ENCODE peak calls at places on chromosomes 7 and 10, in six cellular contexts. Y is IMR-90, X is mesenchymal stem cell, R is H9, Z is neuronal stem cell, A is trophoblast cell. J is an unnamed sample.

GRCh38 chr10:5094265-5095205 is at the start of gene AKR1C3:
- DNase-seq in A (peak), Z (no peak), X (peak), R (peak), Y (peak), J (peak)

GRCh38 chr10:72274213-72274729 is 547 bp downstream of the DDIT4 start:
- DNase-seq in Z (no peak), Y (peak), R (no peak), A (no peak), X (no peak), J (no peak)

GRCh38 chr7:93913197-93913596 is 6.8 kb downstream of the GNGT1 start:
- DNase-seq in Y (no peak), R (no peak), A (no peak), X (no peak), Z (no peak), J (no peak)

GRCh38 chr10:123800299-123800698 is 91.3 kb downstream of the CPXM2 start:
- DNase-seq in A (no peak), X (no peak), R (no peak), Z (no peak), Y (no peak), J (peak)

GRCh38 chr10:72697711-72698110 is 5.8 kb downstream of the MCU start:
- DNase-seq in R (no peak), Y (no peak), A (peak), X (peak), Z (no peak), J (no peak)

GRCh38 chr10:21724020-21724589 is 190.1 kb downstream of the MLLT10 start:
- DNase-seq in X (peak), A (no peak), Z (no peak), Y (peak), R (no peak), J (no peak)

GRCh38 chr10:121414366-121414765 is 183.9 kb downstream of the FGFR2 start:
- DNase-seq in A (no peak), Z (no peak), X (no peak), Y (no peak), R (no peak), J (no peak)

GRCh38 chr7:144907577-144907976 is 71.7 kb upstream of the TPK1 start:
- DNase-seq in A (no peak), R (no peak), Y (no peak), X (no peak), Z (no peak), J (no peak)

GRCh38 chr7:50156746-50157145 is 63.7 kb upstream of the ZPBP start:
- DNase-seq in R (no peak), Z (no peak), X (no peak), A (no peak), Y (no peak), J (no peak)

GRCh38 chr7:26078437-26079362 is 73.3 kb upstream of the NFE2L3 start:
- DNase-seq in R (peak), A (peak), Y (no peak), X (peak), Z (peak), J (peak)

GRCh38 chr10:43863859-43864591 is 215.3 kb upstream of the ZNF32 start:
- DNase-seq in Z (no peak), R (no peak), X (peak), Y (peak), A (no peak), J (peak)

GRCh38 chr7:12315049-12315448 is 88.6 kb downstream of the VWDE start:
- DNase-seq in Y (no peak), Z (no peak), R (no peak), X (peak), A (no peak), J (no peak)

GRCh38 chr7:134186022-134186421 is 58.9 kb downstream of the LRGUK start:
- DNase-seq in R (no peak), X (no peak), Y (peak), A (no peak), Z (no peak), J (no peak)

GRCh38 chr7:36994456-36995112 is 270.3 kb upstream of the AOAH start:
- DNase-seq in A (peak), X (peak), R (no peak), Z (no peak), Y (no peak), J (no peak)

GRCh38 chr10:57823398-57823797 is 444.3 kb downstream of the IPMK start:
- DNase-seq in X (no peak), Y (no peak), R (no peak), Z (no peak), A (no peak), J (no peak)

GRCh38 chr10:21814866-21815265 is 188.7 kb downstream of the DNAJC1 start:
- DNase-seq in A (peak), Y (no peak), X (no peak), R (no peak), Z (no peak), J (no peak)

GRCh38 chr10:3043512-3044368 is 23.6 kb upstream of the PFKP start:
- DNase-seq in R (peak), Z (peak), Y (peak), X (peak), A (peak), J (no peak)

GRCh38 chr7:135914346-135914745 is 62.8 kb downstream of the MTPN start:
- DNase-seq in X (no peak), Y (no peak), R (no peak), A (no peak), Z (no peak), J (no peak)

GRCh38 chr7:44971188-44971907 is 7.5 kb downstream of the MYO1G start:
- DNase-seq in X (no peak), A (no peak), Y (no peak), R (no peak), Z (no peak), J (no peak)

GRCh38 chr10:62266147-62266546 is 2.5 kb downstream of the RTKN2 start:
- DNase-seq in A (no peak), Y (no peak), X (no peak), R (no peak), Z (no peak), J (no peak)

GRCh38 chr10:73581912-73582311 is 9.2 kb downstream of the USP54 start:
- DNase-seq in Z (peak), Y (no peak), R (no peak), A (no peak), X (no peak), J (no peak)

GRCh38 chr10:22750131-22750530 is 35.8 kb upstream of the PIP4K2A start:
- DNase-seq in A (no peak), Y (peak), R (no peak), Z (no peak), X (no peak), J (no peak)

GRCh38 chr10:77236700-77237099 is 400.9 kb downstream of the KCNMA1 start:
- DNase-seq in R (no peak), A (no peak), Z (no peak), Y (peak), X (peak), J (no peak)

GRCh38 chr10:95423327-95424005 is 132.7 kb upstream of the PDLIM1 start:
- DNase-seq in Y (no peak), Z (no peak), A (no peak), R (no peak), X (no peak), J (no peak)

GRCh38 chr7:104299323-104299722 is 29.1 kb upstream of the LHFPL3 start:
- DNase-seq in Z (no peak), Y (no peak), R (no peak), A (no peak), X (no peak), J (no peak)

GRCh38 chr10:215444-215843 is 80.2 kb downstream of the ZMYND11 start:
- DNase-seq in R (no peak), Y (no peak), A (no peak), Z (no peak), X (no peak), J (no peak)

GRCh38 chr7:30521532-30521931 is 16.9 kb upstream of the GGCT start:
- DNase-seq in Y (peak), R (no peak), A (peak), X (peak), Z (no peak), J (no peak)

GRCh38 chr10:3195706-3196105 is 23.1 kb upstream of the PITRM1 start:
- DNase-seq in X (no peak), Y (no peak), Z (no peak), A (no peak), R (no peak), J (no peak)

GRCh38 chr7:2654059-2654458 is 22.3 kb downstream of the TTYH3 start:
- DNase-seq in R (no peak), Z (no peak), X (no peak), A (no peak), Y (no peak), J (no peak)

GRCh38 chr7:82699773-82700186 is 256.2 kb upstream of the CACNA2D1 start:
- DNase-seq in R (no peak), Y (peak), A (peak), X (peak), Z (no peak), J (no peak)

GRCh38 chr10:66983482-66983818 is 57.6 kb downstream of the LRRTM3 start:
- DNase-seq in Z (no peak), X (no peak), Y (no peak), A (no peak), R (no peak), J (no peak)

GRCh38 chr7:101563933-101564777 is 64.9 kb downstream of the MYL10 start:
- DNase-seq in R (peak), Y (no peak), X (no peak), Z (no peak), A (no peak), J (no peak)

GRCh38 chr7:129805086-129805719 is 147.6 kb downstream of the UBE2H start:
- DNase-seq in R (no peak), Y (no peak), Z (no peak), X (no peak), A (no peak), J (no peak)

GRCh38 chr7:90383879-90384278 is 19.4 kb upstream of the CLDN12 start:
- DNase-seq in Z (no peak), R (no peak), X (peak), A (no peak), Y (peak), J (no peak)

GRCh38 chr10:80407836-80408197 is 534 bp upstream of the PRXL2A start:
- DNase-seq in A (no peak), Y (no peak), Z (no peak), X (peak), R (peak), J (peak)

GRCh38 chr7:65980478-65981250 is 1.3 kb downstream of the GUSB start:
- DNase-seq in Z (no peak), Y (no peak), R (no peak), X (peak), A (peak), J (no peak)

GRCh38 chr10:72238392-72239175 is 22.5 kb upstream of the ASCC1 start:
- DNase-seq in A (no peak), Y (no peak), R (no peak), X (no peak), Z (no peak), J (no peak)

GRCh38 chr7:73871163-73872011 is 10.4 kb downstream of the TMEM270 start:
- DNase-seq in Z (no peak), Y (no peak), R (peak), A (peak), X (no peak), J (no peak)

DNA sequence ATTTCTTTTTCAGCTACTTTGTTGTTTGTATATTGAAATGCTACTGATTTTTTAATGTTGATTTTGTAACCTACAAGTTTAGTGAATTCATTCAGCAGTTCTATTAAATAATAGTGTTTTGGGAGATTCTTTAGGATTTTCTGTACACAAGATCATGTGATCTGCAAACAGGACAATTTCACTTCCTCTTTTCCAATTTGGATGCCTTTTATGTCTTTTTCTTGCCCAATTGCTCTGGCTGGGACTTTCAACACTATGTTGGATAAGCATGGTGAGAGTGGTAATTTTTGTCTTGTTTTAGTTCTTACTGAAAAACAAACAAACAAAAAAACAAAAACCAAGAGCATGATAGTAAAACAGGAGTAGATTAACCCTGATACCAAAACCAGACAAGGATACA is 316.2 kb downstream of the ATRNL1 start:
- DNase-seq in R (no peak), X (no peak), Y (no peak), Z (no peak), A (no peak), J (no peak)
- H3K14ac ChIP-seq in R (no peak), X (no peak), Y (no peak), Z (no peak), A (no peak), J (no peak)

DNA sequence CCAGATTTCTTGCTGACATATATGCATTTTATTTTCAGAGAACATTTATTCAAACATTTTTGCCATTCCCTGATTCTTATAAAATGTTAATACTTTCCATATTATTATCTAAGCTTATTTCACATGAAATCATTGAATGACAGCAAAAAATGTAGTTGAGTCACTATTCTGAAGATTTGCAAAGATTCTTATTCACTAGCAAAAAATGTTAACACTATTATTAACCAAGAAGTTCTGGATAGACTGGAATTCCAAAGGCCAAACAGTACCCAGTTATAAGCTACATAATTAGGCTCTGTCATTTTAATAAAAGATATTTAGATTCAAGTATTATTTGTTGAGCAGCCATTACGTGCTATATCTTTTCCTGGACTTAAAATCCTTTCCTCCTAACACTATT is 4.3 kb downstream of the GSTO2 start:
- DNase-seq in X (no peak), Y (peak), A (peak), R (no peak), Z (no peak), J (no peak)
- H3K14ac ChIP-seq in X (no peak), Y (no peak), A (no peak), R (no peak), Z (no peak), J (no peak)

DNA sequence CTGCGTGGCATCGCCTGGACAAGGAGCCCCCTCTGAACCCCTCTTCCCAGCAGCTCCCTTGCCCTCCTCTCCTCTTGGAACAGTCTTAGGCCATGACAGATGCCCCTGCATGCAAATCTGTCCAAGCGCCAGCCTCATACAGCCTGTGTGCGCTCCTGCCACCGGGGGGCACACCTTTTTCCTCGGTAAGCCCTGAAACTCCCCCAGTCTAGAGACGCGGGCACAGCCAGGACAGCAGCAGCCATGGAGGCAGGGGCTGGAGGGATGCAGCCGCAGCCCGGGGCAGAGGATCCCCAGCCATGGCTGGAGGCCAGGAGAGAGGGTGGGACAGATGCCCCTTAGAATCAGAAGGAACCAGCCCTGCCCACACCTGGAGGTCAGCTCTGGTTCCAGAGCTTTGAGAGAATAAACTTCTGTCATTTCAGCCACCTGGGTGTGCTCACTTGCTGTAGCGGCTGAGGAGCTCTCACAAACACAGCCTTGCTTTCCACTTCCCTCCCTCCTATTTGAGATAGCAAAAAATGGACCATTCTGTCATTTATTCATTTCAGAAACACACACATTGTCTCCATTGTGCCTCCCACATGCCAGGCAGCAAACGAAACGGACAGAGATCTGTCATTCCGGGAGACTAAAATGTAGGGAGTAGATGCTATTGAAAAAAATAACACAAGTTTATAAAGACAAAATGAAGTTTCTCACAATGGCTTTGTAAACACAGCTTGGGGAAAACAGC is 241.5 kb downstream of the WDR37 start:
- DNase-seq in X (no peak), R (peak), Z (no peak), Y (no peak), A (no peak), J (peak)
- H3K14ac ChIP-seq in X (no peak), R (no peak), Z (no peak), Y (no peak), A (no peak), J (no peak)

GRCh38 chr7:22110227-22110839 is 164.6 kb upstream of the CDCA7L start:
- DNase-seq in Y (peak), R (peak), X (peak), Z (peak), A (peak), J (peak)
- H3K14ac ChIP-seq in Y (no peak), R (no peak), X (no peak), Z (no peak), A (no peak), J (no peak)

GRCh38 chr7:6536899-6537298 is 14.4 kb downstream of the GRID2IP start:
- DNase-seq in X (no peak), A (no peak), Y (no peak), Z (no peak), R (peak), J (peak)
- H3K14ac ChIP-seq in X (no peak), A (no peak), Y (no peak), Z (no peak), R (no peak), J (no peak)